ENCODE peak calls at places on chromosomes 12 and 14, in five cellular contexts. One of them, this sample, is unnamed.

GRCh38 chr14:70186826-70187483 is 1.8 kb downstream of the SLC8A3 start:
- DNase-seq in stimulated activated CD8-positive, alpha-beta memory T cell treated with anti-CD3 and anti-CD28 coated beads, Interleukin-4, amount 100 ng/mL, for 1 hour: no peak
- DNase-seq in D341Med: no peak
- DNase-seq in NCI-H460: no peak
- DNase-seq in activated effector memory CD4-positive, alpha-beta T cell treated with Interleukin-2 at 50 U/mL for 16 hours: no peak
- DNase-seq in this sample: no peak

GRCh38 chr12:57452181-57452936 is 2.7 kb upstream of the INHBE start:
- DNase-seq in stimulated activated CD8-positive, alpha-beta memory T cell treated with anti-CD3 and anti-CD28 coated beads, Interleukin-4, amount 100 ng/mL, for 1 hour: no peak
- DNase-seq in D341Med: peak
- DNase-seq in NCI-H460: no peak
- DNase-seq in activated effector memory CD4-positive, alpha-beta T cell treated with Interleukin-2 at 50 U/mL for 16 hours: no peak
- DNase-seq in this sample: no peak

GRCh38 chr12:83010169-83010804 is 323.6 kb downstream of the TMTC2 start:
- DNase-seq in stimulated activated CD8-positive, alpha-beta memory T cell treated with anti-CD3 and anti-CD28 coated beads, Interleukin-4, amount 100 ng/mL, for 1 hour: no peak
- DNase-seq in D341Med: no peak
- DNase-seq in NCI-H460: no peak
- DNase-seq in activated effector memory CD4-positive, alpha-beta T cell treated with Interleukin-2 at 50 U/mL for 16 hours: no peak
- DNase-seq in this sample: no peak

GRCh38 chr12:78863482-78864427 is 819 bp upstream of the SYT1 start:
- DNase-seq in stimulated activated CD8-positive, alpha-beta memory T cell treated with anti-CD3 and anti-CD28 coated beads, Interleukin-4, amount 100 ng/mL, for 1 hour: no peak
- DNase-seq in D341Med: peak
- DNase-seq in NCI-H460: peak
- DNase-seq in activated effector memory CD4-positive, alpha-beta T cell treated with Interleukin-2 at 50 U/mL for 16 hours: no peak
- DNase-seq in this sample: no peak

GRCh38 chr12:85448548-85449139 is 168.6 kb downstream of the ALX1 start:
- DNase-seq in stimulated activated CD8-positive, alpha-beta memory T cell treated with anti-CD3 and anti-CD28 coated beads, Interleukin-4, amount 100 ng/mL, for 1 hour: no peak
- DNase-seq in D341Med: peak
- DNase-seq in NCI-H460: peak
- DNase-seq in activated effector memory CD4-positive, alpha-beta T cell treated with Interleukin-2 at 50 U/mL for 16 hours: no peak
- DNase-seq in this sample: peak

GRCh38 chr12:107670999-107671643 is 14.5 kb upstream of the PWP1 start:
- DNase-seq in stimulated activated CD8-positive, alpha-beta memory T cell treated with anti-CD3 and anti-CD28 coated beads, Interleukin-4, amount 100 ng/mL, for 1 hour: no peak
- DNase-seq in D341Med: no peak
- DNase-seq in NCI-H460: no peak
- DNase-seq in activated effector memory CD4-positive, alpha-beta T cell treated with Interleukin-2 at 50 U/mL for 16 hours: peak
- DNase-seq in this sample: peak

GRCh38 chr14:52067873-52068740 is 752 bp downstream of the NID2 start:
- DNase-seq in stimulated activated CD8-positive, alpha-beta memory T cell treated with anti-CD3 and anti-CD28 coated beads, Interleukin-4, amount 100 ng/mL, for 1 hour: no peak
- DNase-seq in D341Med: no peak
- DNase-seq in NCI-H460: no peak
- DNase-seq in activated effector memory CD4-positive, alpha-beta T cell treated with Interleukin-2 at 50 U/mL for 16 hours: no peak
- DNase-seq in this sample: no peak

GRCh38 chr12:3119745-3120660 is 42.8 kb downstream of the TSPAN9 start:
- DNase-seq in stimulated activated CD8-positive, alpha-beta memory T cell treated with anti-CD3 and anti-CD28 coated beads, Interleukin-4, amount 100 ng/mL, for 1 hour: no peak
- DNase-seq in D341Med: no peak
- DNase-seq in NCI-H460: no peak
- DNase-seq in activated effector memory CD4-positive, alpha-beta T cell treated with Interleukin-2 at 50 U/mL for 16 hours: no peak
- DNase-seq in this sample: no peak

GRCh38 chr12:126093911-126094310 is 1028.7 kb downstream of the AACS start:
- DNase-seq in stimulated activated CD8-positive, alpha-beta memory T cell treated with anti-CD3 and anti-CD28 coated beads, Interleukin-4, amount 100 ng/mL, for 1 hour: no peak
- DNase-seq in D341Med: no peak
- DNase-seq in NCI-H460: no peak
- DNase-seq in activated effector memory CD4-positive, alpha-beta T cell treated with Interleukin-2 at 50 U/mL for 16 hours: no peak
- DNase-seq in this sample: peak

GRCh38 chr14:76710093-76711010 is 50.9 kb upstream of the VASH1 start:
- DNase-seq in stimulated activated CD8-positive, alpha-beta memory T cell treated with anti-CD3 and anti-CD28 coated beads, Interleukin-4, amount 100 ng/mL, for 1 hour: no peak
- DNase-seq in D341Med: peak
- DNase-seq in NCI-H460: peak
- DNase-seq in activated effector memory CD4-positive, alpha-beta T cell treated with Interleukin-2 at 50 U/mL for 16 hours: no peak
- DNase-seq in this sample: peak

GRCh38 chr12:53928054-53928879 is 10.4 kb upstream of the HOXC13 start:
- DNase-seq in stimulated activated CD8-positive, alpha-beta memory T cell treated with anti-CD3 and anti-CD28 coated beads, Interleukin-4, amount 100 ng/mL, for 1 hour: no peak
- DNase-seq in D341Med: no peak
- DNase-seq in NCI-H460: no peak
- DNase-seq in activated effector memory CD4-positive, alpha-beta T cell treated with Interleukin-2 at 50 U/mL for 16 hours: no peak
- DNase-seq in this sample: no peak

GRCh38 chr14:51335521-51335920 is 95.5 kb downstream of the TMX1 start:
- DNase-seq in stimulated activated CD8-positive, alpha-beta memory T cell treated with anti-CD3 and anti-CD28 coated beads, Interleukin-4, amount 100 ng/mL, for 1 hour: no peak
- DNase-seq in D341Med: no peak
- DNase-seq in NCI-H460: no peak
- DNase-seq in activated effector memory CD4-positive, alpha-beta T cell treated with Interleukin-2 at 50 U/mL for 16 hours: no peak
- DNase-seq in this sample: no peak

GRCh38 chr14:24060443-24060842 is 8.6 kb downstream of the CARMIL3 start:
- DNase-seq in stimulated activated CD8-positive, alpha-beta memory T cell treated with anti-CD3 and anti-CD28 coated beads, Interleukin-4, amount 100 ng/mL, for 1 hour: no peak
- DNase-seq in D341Med: no peak
- DNase-seq in NCI-H460: no peak
- DNase-seq in activated effector memory CD4-positive, alpha-beta T cell treated with Interleukin-2 at 50 U/mL for 16 hours: no peak
- DNase-seq in this sample: no peak

GRCh38 chr14:68708343-68708742 is 84.5 kb downstream of the ZFP36L1 start:
- DNase-seq in stimulated activated CD8-positive, alpha-beta memory T cell treated with anti-CD3 and anti-CD28 coated beads, Interleukin-4, amount 100 ng/mL, for 1 hour: no peak
- DNase-seq in D341Med: no peak
- DNase-seq in NCI-H460: no peak
- DNase-seq in activated effector memory CD4-positive, alpha-beta T cell treated with Interleukin-2 at 50 U/mL for 16 hours: no peak
- DNase-seq in this sample: no peak

GRCh38 chr12:58608711-58609110 is 311.6 kb downstream of the LRIG3 start:
- DNase-seq in stimulated activated CD8-positive, alpha-beta memory T cell treated with anti-CD3 and anti-CD28 coated beads, Interleukin-4, amount 100 ng/mL, for 1 hour: no peak
- DNase-seq in D341Med: no peak
- DNase-seq in NCI-H460: no peak
- DNase-seq in activated effector memory CD4-positive, alpha-beta T cell treated with Interleukin-2 at 50 U/mL for 16 hours: no peak
- DNase-seq in this sample: no peak

GRCh38 chr14:52117433-52117832 is 48.6 kb upstream of the NID2 start:
- DNase-seq in stimulated activated CD8-positive, alpha-beta memory T cell treated with anti-CD3 and anti-CD28 coated beads, Interleukin-4, amount 100 ng/mL, for 1 hour: no peak
- DNase-seq in D341Med: no peak
- DNase-seq in NCI-H460: no peak
- DNase-seq in activated effector memory CD4-positive, alpha-beta T cell treated with Interleukin-2 at 50 U/mL for 16 hours: no peak
- DNase-seq in this sample: no peak

GRCh38 chr12:57242691-57243454 is 8.1 kb downstream of the STAC3 start:
- DNase-seq in stimulated activated CD8-positive, alpha-beta memory T cell treated with anti-CD3 and anti-CD28 coated beads, Interleukin-4, amount 100 ng/mL, for 1 hour: no peak
- DNase-seq in D341Med: peak
- DNase-seq in NCI-H460: peak
- DNase-seq in activated effector memory CD4-positive, alpha-beta T cell treated with Interleukin-2 at 50 U/mL for 16 hours: peak
- DNase-seq in this sample: peak

GRCh38 chr14:92579244-92579643 is 65.7 kb downstream of the RIN3 start:
- DNase-seq in stimulated activated CD8-positive, alpha-beta memory T cell treated with anti-CD3 and anti-CD28 coated beads, Interleukin-4, amount 100 ng/mL, for 1 hour: no peak
- DNase-seq in D341Med: no peak
- DNase-seq in NCI-H460: no peak
- DNase-seq in activated effector memory CD4-positive, alpha-beta T cell treated with Interleukin-2 at 50 U/mL for 16 hours: no peak
- DNase-seq in this sample: no peak

GRCh38 chr12:22283006-22283506 is 51.5 kb downstream of the ST8SIA1 start:
- DNase-seq in stimulated activated CD8-positive, alpha-beta memory T cell treated with anti-CD3 and anti-CD28 coated beads, Interleukin-4, amount 100 ng/mL, for 1 hour: no peak
- DNase-seq in D341Med: no peak
- DNase-seq in NCI-H460: no peak
- DNase-seq in activated effector memory CD4-positive, alpha-beta T cell treated with Interleukin-2 at 50 U/mL for 16 hours: no peak
- DNase-seq in this sample: no peak

GRCh38 chr14:56333361-56334279 is 215.4 kb downstream of the PELI2 start:
- DNase-seq in stimulated activated CD8-positive, alpha-beta memory T cell treated with anti-CD3 and anti-CD28 coated beads, Interleukin-4, amount 100 ng/mL, for 1 hour: no peak
- DNase-seq in D341Med: no peak
- DNase-seq in NCI-H460: peak
- DNase-seq in activated effector memory CD4-positive, alpha-beta T cell treated with Interleukin-2 at 50 U/mL for 16 hours: no peak
- DNase-seq in this sample: no peak

GRCh38 chr14:99427632-99428315 is 52.9 kb downstream of the SETD3 start:
- DNase-seq in stimulated activated CD8-positive, alpha-beta memory T cell treated with anti-CD3 and anti-CD28 coated beads, Interleukin-4, amount 100 ng/mL, for 1 hour: no peak
- DNase-seq in D341Med: peak
- DNase-seq in NCI-H460: no peak
- DNase-seq in activated effector memory CD4-positive, alpha-beta T cell treated with Interleukin-2 at 50 U/mL for 16 hours: no peak
- DNase-seq in this sample: no peak

GRCh38 chr14:35046751-35047536 is 872 bp downstream of the FAM177A1 start:
- DNase-seq in stimulated activated CD8-positive, alpha-beta memory T cell treated with anti-CD3 and anti-CD28 coated beads, Interleukin-4, amount 100 ng/mL, for 1 hour: no peak
- DNase-seq in D341Med: no peak
- DNase-seq in NCI-H460: peak
- DNase-seq in activated effector memory CD4-positive, alpha-beta T cell treated with Interleukin-2 at 50 U/mL for 16 hours: no peak
- DNase-seq in this sample: peak

GRCh38 chr14:92039720-92040430 is at the start of gene TRIP11:
- DNase-seq in stimulated activated CD8-positive, alpha-beta memory T cell treated with anti-CD3 and anti-CD28 coated beads, Interleukin-4, amount 100 ng/mL, for 1 hour: peak
- DNase-seq in D341Med: peak
- DNase-seq in NCI-H460: peak
- DNase-seq in activated effector memory CD4-positive, alpha-beta T cell treated with Interleukin-2 at 50 U/mL for 16 hours: peak
- DNase-seq in this sample: peak

GRCh38 chr14:77039285-77040058 is 11.0 kb upstream of the IRF2BPL start:
- DNase-seq in stimulated activated CD8-positive, alpha-beta memory T cell treated with anti-CD3 and anti-CD28 coated beads, Interleukin-4, amount 100 ng/mL, for 1 hour: no peak
- DNase-seq in D341Med: no peak
- DNase-seq in NCI-H460: no peak
- DNase-seq in activated effector memory CD4-positive, alpha-beta T cell treated with Interleukin-2 at 50 U/mL for 16 hours: no peak
- DNase-seq in this sample: no peak

GRCh38 chr12:13173537-13173936 is 23.0 kb upstream of the EMP1 start:
- DNase-seq in stimulated activated CD8-positive, alpha-beta memory T cell treated with anti-CD3 and anti-CD28 coated beads, Interleukin-4, amount 100 ng/mL, for 1 hour: no peak
- DNase-seq in D341Med: no peak
- DNase-seq in NCI-H460: no peak
- DNase-seq in activated effector memory CD4-positive, alpha-beta T cell treated with Interleukin-2 at 50 U/mL for 16 hours: no peak
- DNase-seq in this sample: peak

GRCh38 chr14:105201928-105202513 is 20.9 kb upstream of the NUDT14 start:
- DNase-seq in stimulated activated CD8-positive, alpha-beta memory T cell treated with anti-CD3 and anti-CD28 coated beads, Interleukin-4, amount 100 ng/mL, for 1 hour: no peak
- DNase-seq in D341Med: no peak
- DNase-seq in NCI-H460: no peak
- DNase-seq in activated effector memory CD4-positive, alpha-beta T cell treated with Interleukin-2 at 50 U/mL for 16 hours: no peak
- DNase-seq in this sample: no peak

GRCh38 chr12:124543591-124544310 is 23.7 kb downstream of the NCOR2 start:
- DNase-seq in stimulated activated CD8-positive, alpha-beta memory T cell treated with anti-CD3 and anti-CD28 coated beads, Interleukin-4, amount 100 ng/mL, for 1 hour: no peak
- DNase-seq in D341Med: peak
- DNase-seq in NCI-H460: no peak
- DNase-seq in activated effector memory CD4-positive, alpha-beta T cell treated with Interleukin-2 at 50 U/mL for 16 hours: no peak
- DNase-seq in this sample: no peak